ENCODE peak calls at places on chromosomes 6 and 20, in seven cellular contexts. One of them, this sample, is unnamed.
A peak's percentile ranks its signal among the peaks of the same experiment; 100 is the strongest.

GRCh38 chr6:52808660-52809059 is 5.0 kb upstream of the GSTA1 start:
- DNase-seq in H1: no peak
- DNase-seq in suprapubic skin: no peak
- DNase-seq in ovary: no peak
- DNase-seq in A549: no peak
- DNase-seq in sigmoid colon: no peak
- DNase-seq in transverse colon: no peak
- DNase-seq in this sample: no peak

GRCh38 chr6:165052561-165053500 is 256.6 kb downstream of the C6orf118 start:
- DNase-seq in transverse colon: no peak
- DNase-seq in suprapubic skin: no peak
- DNase-seq in A549: no peak
- DNase-seq in sigmoid colon: no peak
- DNase-seq in ovary: no peak
- DNase-seq in H1: no peak
- DNase-seq in this sample: no peak

GRCh38 chr6:90227165-90227564 is 69.5 kb downstream of the BACH2 start:
- DNase-seq in H1: no peak
- DNase-seq in suprapubic skin: no peak
- DNase-seq in sigmoid colon: peak; percentile 67
- DNase-seq in transverse colon: no peak
- DNase-seq in A549: no peak
- DNase-seq in ovary: no peak
- DNase-seq in this sample: no peak

GRCh38 chr6:135183532-135184440 is 2.7 kb downstream of the MYB start:
- DNase-seq in suprapubic skin: no peak
- DNase-seq in ovary: no peak
- DNase-seq in transverse colon: peak; percentile 84
- DNase-seq in A549: peak; percentile 64
- DNase-seq in H1: peak; percentile 79
- DNase-seq in sigmoid colon: no peak
- DNase-seq in this sample: peak; percentile 67

GRCh38 chr20:6623989-6624388 is 143.5 kb upstream of the BMP2 start:
- DNase-seq in transverse colon: no peak
- DNase-seq in sigmoid colon: no peak
- DNase-seq in ovary: no peak
- DNase-seq in A549: no peak
- DNase-seq in H1: no peak
- DNase-seq in suprapubic skin: no peak
- DNase-seq in this sample: no peak

GRCh38 chr6:146620655-146621054 is 21.9 kb downstream of the ADGB start:
- DNase-seq in ovary: no peak
- DNase-seq in A549: no peak
- DNase-seq in sigmoid colon: no peak
- DNase-seq in transverse colon: no peak
- DNase-seq in suprapubic skin: no peak
- DNase-seq in H1: no peak
- DNase-seq in this sample: no peak

GRCh38 chr20:57457243-57457761 is 66.1 kb downstream of the RBM38 start:
- DNase-seq in A549: peak; percentile 33
- DNase-seq in H1: no peak
- DNase-seq in transverse colon: no peak
- DNase-seq in sigmoid colon: peak; percentile 85
- DNase-seq in suprapubic skin: no peak
- DNase-seq in ovary: no peak
- DNase-seq in this sample: no peak

GRCh38 chr20:63183422-63184146 is 32.3 kb downstream of the YTHDF1 start:
- DNase-seq in suprapubic skin: no peak
- DNase-seq in sigmoid colon: no peak
- DNase-seq in A549: peak; percentile 54
- DNase-seq in transverse colon: peak; percentile 27
- DNase-seq in ovary: no peak
- DNase-seq in H1: peak; percentile 92
- DNase-seq in this sample: peak; percentile 59

GRCh38 chr6:132490024-132490423 is 22.9 kb downstream of the STX7 start:
- DNase-seq in transverse colon: peak; percentile 14
- DNase-seq in H1: no peak
- DNase-seq in suprapubic skin: no peak
- DNase-seq in A549: no peak
- DNase-seq in ovary: no peak
- DNase-seq in sigmoid colon: peak; percentile 69
- DNase-seq in this sample: no peak

GRCh38 chr20:23122321-23122720 is 36.2 kb upstream of the CD93 start:
- DNase-seq in sigmoid colon: peak; percentile 42
- DNase-seq in transverse colon: no peak
- DNase-seq in H1: no peak
- DNase-seq in A549: no peak
- DNase-seq in ovary: no peak
- DNase-seq in suprapubic skin: no peak
- DNase-seq in this sample: no peak

GRCh38 chr20:23049201-23049932 is at the start of gene THBD:
- DNase-seq in sigmoid colon: peak; percentile 86
- DNase-seq in ovary: peak; percentile 47
- DNase-seq in transverse colon: peak; percentile 56
- DNase-seq in H1: peak; percentile 81
- DNase-seq in A549: peak; percentile 94
- DNase-seq in suprapubic skin: peak; percentile 86
- DNase-seq in this sample: peak; percentile 76

GRCh38 chr6:33621396-33622388 is 570 bp downstream of the ITPR3 start:
- DNase-seq in transverse colon: peak; percentile 60
- DNase-seq in A549: no peak
- DNase-seq in ovary: peak; percentile 43
- DNase-seq in H1: peak; percentile 81
- DNase-seq in sigmoid colon: peak; percentile 80
- DNase-seq in suprapubic skin: no peak
- DNase-seq in this sample: peak; percentile 63

GRCh38 chr20:60036346-60037119 is 78.3 kb downstream of the CDH26 start:
- DNase-seq in sigmoid colon: no peak
- DNase-seq in H1: no peak
- DNase-seq in transverse colon: no peak
- DNase-seq in A549: no peak
- DNase-seq in suprapubic skin: no peak
- DNase-seq in ovary: no peak
- DNase-seq in this sample: no peak

GRCh38 chr6:34324738-34325444 is 67.6 kb downstream of the NUDT3 start:
- DNase-seq in suprapubic skin: no peak
- DNase-seq in transverse colon: no peak
- DNase-seq in H1: no peak
- DNase-seq in ovary: peak; percentile 56
- DNase-seq in A549: no peak
- DNase-seq in sigmoid colon: peak; percentile 73
- DNase-seq in this sample: no peak

GRCh38 chr20:41180599-41181333 is 43.4 kb downstream of the PLCG1 start:
- DNase-seq in H1: peak; percentile 42
- DNase-seq in transverse colon: no peak
- DNase-seq in A549: no peak
- DNase-seq in ovary: no peak
- DNase-seq in suprapubic skin: no peak
- DNase-seq in sigmoid colon: no peak
- DNase-seq in this sample: peak; percentile 17

GRCh38 chr6:45610832-45611231 is 233.1 kb upstream of the SUPT3H start:
- DNase-seq in transverse colon: no peak
- DNase-seq in ovary: no peak
- DNase-seq in suprapubic skin: no peak
- DNase-seq in H1: no peak
- DNase-seq in A549: no peak
- DNase-seq in sigmoid colon: no peak
- DNase-seq in this sample: no peak

GRCh38 chr6:45610374-45610773 is 232.6 kb upstream of the SUPT3H start:
- DNase-seq in sigmoid colon: no peak
- DNase-seq in ovary: no peak
- DNase-seq in suprapubic skin: no peak
- DNase-seq in A549: no peak
- DNase-seq in H1: no peak
- DNase-seq in transverse colon: no peak
- DNase-seq in this sample: no peak

GRCh38 chr6:45608252-45608911 is 230.6 kb upstream of the SUPT3H start:
- DNase-seq in ovary: no peak
- DNase-seq in H1: no peak
- DNase-seq in suprapubic skin: no peak
- DNase-seq in A549: no peak
- DNase-seq in transverse colon: no peak
- DNase-seq in sigmoid colon: no peak
- DNase-seq in this sample: no peak

GRCh38 chr6:45607818-45608217 is 230.1 kb upstream of the SUPT3H start:
- DNase-seq in sigmoid colon: no peak
- DNase-seq in transverse colon: peak; percentile 33
- DNase-seq in A549: no peak
- DNase-seq in H1: no peak
- DNase-seq in ovary: no peak
- DNase-seq in suprapubic skin: no peak
- DNase-seq in this sample: no peak

GRCh38 chr6:45609141-45609638 is 231.5 kb upstream of the SUPT3H start:
- DNase-seq in suprapubic skin: no peak
- DNase-seq in H1: no peak
- DNase-seq in sigmoid colon: no peak
- DNase-seq in A549: no peak
- DNase-seq in ovary: no peak
- DNase-seq in transverse colon: no peak
- DNase-seq in this sample: no peak
- TF ChIP-seq EP300 in suprapubic skin: no peak
- TF ChIP-seq EP300 in H1: no peak
- TF ChIP-seq EP300 in sigmoid colon: no peak
- TF ChIP-seq EP300 in A549: no peak
- TF ChIP-seq EP300 in ovary: no peak
- TF ChIP-seq EP300 in transverse colon: no peak
- TF ChIP-seq EP300 in this sample: no peak

DNA sequence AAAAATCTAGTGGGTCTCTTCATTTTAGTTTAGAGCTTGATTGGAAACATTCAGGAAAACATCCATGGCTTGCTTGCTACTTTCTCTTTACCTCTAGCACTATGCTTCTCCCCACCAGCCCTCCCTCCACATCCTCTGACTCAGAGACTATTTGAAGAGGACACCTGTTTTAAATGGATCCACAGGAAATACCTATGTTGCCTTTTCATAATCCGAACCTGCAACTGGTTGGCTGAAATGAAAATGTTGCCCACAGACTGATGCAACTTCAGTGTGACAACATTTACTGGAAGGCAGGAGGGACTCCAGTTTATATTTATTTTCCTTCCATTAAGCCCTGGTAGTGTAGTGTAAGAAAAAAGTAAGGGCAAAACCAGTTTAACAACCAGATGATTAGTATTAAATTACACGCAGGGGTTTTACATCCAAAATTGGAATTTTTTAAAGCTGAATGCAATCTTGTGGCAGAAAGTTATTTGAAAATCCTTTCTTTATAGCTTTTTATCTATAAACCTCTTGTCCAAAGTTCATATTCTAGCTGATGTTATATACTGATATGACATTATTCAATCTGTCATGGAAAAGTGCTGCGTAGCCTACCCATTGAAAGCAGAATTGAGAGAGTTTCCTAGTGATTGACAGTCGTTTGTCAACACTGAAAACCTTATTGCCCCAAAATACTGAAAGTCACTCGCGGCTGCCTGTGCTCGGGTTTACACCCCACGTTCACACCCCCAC is 904 bp upstream of the AIG1 start:
- DNase-seq in suprapubic skin: no peak
- DNase-seq in sigmoid colon: no peak
- DNase-seq in H1: no peak
- DNase-seq in ovary: no peak
- DNase-seq in A549: peak; percentile 26
- DNase-seq in transverse colon: peak; percentile 22
- DNase-seq in this sample: no peak
- TF ChIP-seq EP300 in suprapubic skin: no peak
- TF ChIP-seq EP300 in sigmoid colon: no peak
- TF ChIP-seq EP300 in H1: no peak
- TF ChIP-seq EP300 in ovary: no peak
- TF ChIP-seq EP300 in A549: no peak
- TF ChIP-seq EP300 in transverse colon: no peak
- TF ChIP-seq EP300 in this sample: no peak

GRCh38 chr6:15327271-15327670 is 81.4 kb downstream of the JARID2 start:
- DNase-seq in transverse colon: peak; percentile 50
- DNase-seq in A549: peak; percentile 42
- DNase-seq in ovary: no peak
- DNase-seq in suprapubic skin: no peak
- DNase-seq in sigmoid colon: no peak
- DNase-seq in H1: peak; percentile 43
- DNase-seq in this sample: peak; percentile 44
- TF ChIP-seq EP300 in transverse colon: no peak
- TF ChIP-seq EP300 in A549: no peak
- TF ChIP-seq EP300 in ovary: no peak
- TF ChIP-seq EP300 in suprapubic skin: no peak
- TF ChIP-seq EP300 in sigmoid colon: no peak
- TF ChIP-seq EP300 in H1: no peak
- TF ChIP-seq EP300 in this sample: no peak

DNA sequence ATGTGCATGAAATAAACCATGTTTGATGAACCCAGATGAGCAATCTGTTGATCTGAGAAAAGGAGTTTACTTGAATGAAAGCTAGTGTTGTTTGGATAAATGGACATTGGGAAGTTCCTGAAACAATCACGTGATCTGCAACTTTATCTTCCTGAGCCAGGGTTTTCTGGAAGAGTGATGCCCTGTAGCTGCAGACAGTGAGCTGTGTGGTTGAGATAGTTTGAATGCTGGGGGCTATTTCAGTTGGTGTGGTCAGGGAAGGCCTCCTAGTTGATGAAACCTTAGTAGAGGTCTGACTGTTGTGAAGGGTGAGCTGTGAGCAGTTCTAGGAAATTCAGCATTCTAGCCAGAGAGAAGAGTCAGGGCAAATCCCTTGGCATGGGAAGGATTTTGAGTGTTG is 643.7 kb downstream of the UTRN start:
- DNase-seq in sigmoid colon: no peak
- DNase-seq in transverse colon: no peak
- DNase-seq in A549: no peak
- DNase-seq in H1: no peak
- DNase-seq in suprapubic skin: no peak
- DNase-seq in ovary: no peak
- DNase-seq in this sample: no peak
- TF ChIP-seq EP300 in sigmoid colon: no peak
- TF ChIP-seq EP300 in transverse colon: no peak
- TF ChIP-seq EP300 in A549: no peak
- TF ChIP-seq EP300 in H1: no peak
- TF ChIP-seq EP300 in suprapubic skin: no peak
- TF ChIP-seq EP300 in ovary: no peak
- TF ChIP-seq EP300 in this sample: no peak

This sample was measured in stomach.